ENCODE peak calls at places on chromosome 18, in eight cellular contexts. K is left ventricle myocardium inferior; T is LHCN-M2; M is activated CD8-positive, alpha-beta T cell treated with anti-CD3 and anti-CD28 coated beads, Interleukin-2, amount 10 ng/mL, durations not matched to agents 7 days and 5 days; E is glutamatergic neuron; C is amniotic epithelial cell; G is T-helper 1 cell; D is osteoblast. I is an unnamed sample.

GRCh38 chr18:42038936-42039335 is 83.9 kb downstream of the PIK3C3 start:
- DNase-seq in K (no peak), T (peak), M (no peak), E (no peak), C (peak), G (no peak), D (peak), I (peak)

GRCh38 chr18:35804377-35804776 is 168.1 kb upstream of the RMP24 start:
- DNase-seq in K (no peak), T (no peak), M (no peak), E (no peak), C (no peak), G (no peak), D (no peak), I (no peak)

GRCh38 chr18:25284861-25285574 is 66.9 kb downstream of the ZNF521 start:
- DNase-seq in K (no peak), T (peak), M (no peak), E (no peak), C (peak), G (no peak), D (no peak), I (no peak)

GRCh38 chr18:49797995-49798394 is 15.3 kb downstream of the ACAA2 start:
- DNase-seq in K (no peak), T (no peak), M (no peak), E (no peak), C (no peak), G (no peak), D (no peak), I (no peak)

GRCh38 chr18:74694436-74694835 is 96.8 kb downstream of the ZNF407 start:
- DNase-seq in K (peak), T (no peak), M (no peak), E (no peak), C (no peak), G (no peak), D (no peak), I (no peak)

GRCh38 chr18:40864846-40865245 is 1090.2 kb upstream of the PIK3C3 start:
- DNase-seq in K (no peak), T (no peak), M (no peak), E (no peak), C (no peak), G (no peak), D (no peak), I (no peak)

GRCh38 chr18:58618822-58619553 is 9.9 kb downstream of the ALPK2 start:
- DNase-seq in K (no peak), T (peak), M (no peak), E (no peak), C (no peak), G (no peak), D (peak), I (no peak)

GRCh38 chr18:11654736-11655604 is 34.1 kb upstream of the GNAL start:
- DNase-seq in K (peak), T (peak), M (peak), E (peak), C (peak), G (no peak), D (peak), I (no peak)

GRCh38 chr18:50578030-50578429 is 18.1 kb downstream of the MAPK4 start:
- DNase-seq in K (no peak), T (no peak), M (no peak), E (no peak), C (no peak), G (no peak), D (no peak), I (no peak)

GRCh38 chr18:27136208-27136535 is 48.9 kb downstream of the CHST9 start:
- DNase-seq in K (no peak), T (no peak), M (no peak), E (no peak), C (peak), G (no peak), D (no peak), I (no peak)

GRCh38 chr18:75053028-75053624 is 155.8 kb downstream of the PTGR3 start:
- DNase-seq in K (no peak), T (peak), M (no peak), E (no peak), C (no peak), G (no peak), D (no peak), I (no peak)

GRCh38 chr18:63290456-63291200 is 28.9 kb downstream of the BCL2 start:
- DNase-seq in K (no peak), T (no peak), M (peak), E (no peak), C (peak), G (no peak), D (no peak), I (no peak)

GRCh38 chr18:32769242-32770180 is 3.3 kb downstream of the KLHL14 start:
- DNase-seq in K (no peak), T (no peak), M (no peak), E (peak), C (no peak), G (no peak), D (no peak), I (no peak)

GRCh38 chr18:35971661-35972196 is 750 bp upstream of the RMP24 start:
- DNase-seq in K (no peak), T (no peak), M (peak), E (no peak), C (peak), G (no peak), D (peak), I (no peak)

GRCh38 chr18:73615506-73615905 is 532.1 kb downstream of the FBXO15 start:
- DNase-seq in K (no peak), T (no peak), M (no peak), E (no peak), C (peak), G (no peak), D (no peak), I (no peak)

GRCh38 chr18:79245517-79246001 is 150.2 kb upstream of the NFATC1 start:
- DNase-seq in K (no peak), T (no peak), M (peak), E (no peak), C (no peak), G (peak), D (no peak), I (no peak)

GRCh38 chr18:533995-534601 is 33.6 kb upstream of the COLEC12 start:
- DNase-seq in K (no peak), T (no peak), M (no peak), E (no peak), C (no peak), G (no peak), D (peak), I (no peak)

GRCh38 chr18:65091737-65092329 is 659.0 kb upstream of the CDH7 start:
- DNase-seq in K (no peak), T (no peak), M (no peak), E (no peak), C (peak), G (no peak), D (no peak), I (no peak)

GRCh38 chr18:42271656-42272355 is 316.8 kb downstream of the PIK3C3 start:
- DNase-seq in K (no peak), T (no peak), M (no peak), E (no peak), C (no peak), G (no peak), D (no peak), I (no peak)

GRCh38 chr18:67813380-67814028 is 297.0 kb upstream of the DSEL start:
- DNase-seq in K (no peak), T (no peak), M (no peak), E (no peak), C (peak), G (no peak), D (no peak), I (no peak)

GRCh38 chr18:50902797-50903196 is 23.9 kb downstream of the ME2 start:
- DNase-seq in K (no peak), T (no peak), M (no peak), E (no peak), C (no peak), G (no peak), D (no peak), I (no peak)

GRCh38 chr18:3541549-3542386 is 91.8 kb downstream of the TGIF1 start:
- DNase-seq in K (no peak), T (no peak), M (no peak), E (no peak), C (no peak), G (no peak), D (no peak), I (no peak)

GRCh38 chr18:48163184-48164095 is 233.0 kb upstream of the SMAD2 start:
- DNase-seq in K (no peak), T (no peak), M (no peak), E (no peak), C (no peak), G (no peak), D (peak), I (no peak)

GRCh38 chr18:23487738-23488625 is 15.3 kb upstream of the RMC1 start:
- DNase-seq in K (no peak), T (no peak), M (peak), E (no peak), C (no peak), G (no peak), D (peak), I (peak)

GRCh38 chr18:73151086-73151485 is 283.3 kb upstream of the NETO1 start:
- DNase-seq in K (no peak), T (no peak), M (no peak), E (no peak), C (no peak), G (no peak), D (no peak), I (no peak)

I was measured in HCEC 1CT.